ENCODE peak calls at places on chromosomes 4 and X, in seven cellular contexts. Z is psoas muscle, A is HepG2, S is mucosa of descending colon, T is heart left ventricle, M is stomach, H is PC-3. E is an unnamed sample.

GRCh38 chr4:5638316-5638715 is 70.0 kb downstream of the EVC2 start:
- DNase-seq in S (no peak), Z (no peak), H (peak; percentile 85), T (no peak), M (no peak), A (no peak), E (no peak)

GRCh38 chr4:8891255-8891645 is 19.6 kb upstream of the HMX1 start:
- DNase-seq in S (no peak), T (no peak), H (no peak), M (no peak), Z (no peak), A (no peak), E (no peak)

GRCh38 chr4:127069675-127070074 is 563.1 kb upstream of the INTU start:
- DNase-seq in S (no peak), A (no peak), M (no peak), Z (no peak), H (no peak), T (no peak), E (no peak)

GRCh38 chr4:150178161-150178560 is 99.9 kb downstream of the DCLK2 start:
- DNase-seq in S (no peak), T (no peak), A (no peak), H (no peak), M (no peak), Z (no peak), E (no peak)

GRCh38 chr4:3492741-3493719 is 29.9 kb downstream of the DOK7 start:
- DNase-seq in A (no peak), Z (no peak), H (no peak), M (no peak), S (no peak), T (no peak), E (no peak)

GRCh38 chrX:38282044-38282443 is 45.3 kb downstream of the RPGR start:
- DNase-seq in H (peak; percentile 7), T (no peak), Z (no peak), M (no peak), A (no peak), S (no peak), E (no peak)

GRCh38 chr4:3199661-3200422 is 49.1 kb upstream of the MSANTD1 start:
- DNase-seq in A (no peak), S (no peak), T (no peak), M (no peak), Z (peak; percentile 49), H (no peak), E (no peak)

GRCh38 chr4:23337292-23337691 is 552.6 kb downstream of the PPARGC1A start:
- DNase-seq in M (no peak), A (no peak), T (no peak), H (peak; percentile 37), S (no peak), Z (no peak), E (no peak)

GRCh38 chr4:144967161-144967560 is 130.8 kb downstream of the ANAPC10 start:
- DNase-seq in M (no peak), A (no peak), T (no peak), Z (no peak), H (peak; percentile 43), S (no peak), E (no peak)

GRCh38 chr4:118036336-118036735 is 2.0 kb downstream of the NDST3 start:
- DNase-seq in H (no peak), S (peak; percentile 27), A (no peak), Z (no peak), M (no peak), T (no peak), E (no peak)

GRCh38 chr4:78057600-78058560 is 757 bp downstream of the FRAS1 start:
- DNase-seq in M (peak; percentile 34), Z (peak; percentile 43), T (peak; percentile 42), S (peak; percentile 35), A (peak; percentile 54), H (peak; percentile 25), E (peak; percentile 47)

GRCh38 chrX:39756086-39756883 is 341.5 kb downstream of the BCOR start:
- DNase-seq in T (no peak), Z (no peak), H (no peak), M (no peak), A (no peak), S (no peak), E (no peak)

GRCh38 chr4:106773106-106773905 is 262.8 kb downstream of the DKK2 start:
- DNase-seq in Z (no peak), H (no peak), M (no peak), A (no peak), S (no peak), T (no peak), E (no peak)

GRCh38 chrX:69987691-69988090 is 62.0 kb downstream of the AWAT2 start:
- DNase-seq in A (no peak), Z (no peak), M (no peak), S (no peak), H (no peak), T (no peak), E (no peak)

GRCh38 chr4:157590679-157591078 is 370.2 kb downstream of the GRIA2 start:
- DNase-seq in M (no peak), S (no peak), H (no peak), A (no peak), Z (no peak), T (no peak), E (no peak)

GRCh38 chr4:82744284-82744963 is 54.2 kb downstream of the SCD5 start:
- DNase-seq in Z (no peak), M (peak; percentile 82), T (no peak), S (no peak), H (peak; percentile 2), A (no peak), E (peak; percentile 73)

GRCh38 chr4:85555210-85555609 is 80.3 kb downstream of the ARHGAP24 start:
- DNase-seq in Z (no peak), T (no peak), M (no peak), S (no peak), A (no peak), H (no peak), E (no peak)

GRCh38 chr4:83062748-83063147 is 27.8 kb downstream of the COPS4 start:
- DNase-seq in H (no peak), M (no peak), T (no peak), Z (no peak), S (no peak), A (no peak), E (no peak)

GRCh38 chr4:102732678-102733445 is 27.9 kb downstream of the MANBA start:
- DNase-seq in Z (no peak), T (no peak), A (no peak), H (no peak), M (no peak), S (no peak), E (no peak)

GRCh38 chr4:157095716-157096115 is 19.8 kb downstream of the GLRB start:
- DNase-seq in Z (no peak), A (no peak), M (no peak), S (no peak), T (no peak), H (no peak), E (no peak)

GRCh38 chrX:133859336-133859735 is 126.1 kb downstream of the GPC3 start:
- DNase-seq in A (no peak), M (no peak), H (no peak), Z (no peak), S (no peak), T (no peak), E (no peak)

GRCh38 chr4:1599491-1600210 is 84.5 kb downstream of the FAM53A start:
- DNase-seq in H (no peak), T (no peak), S (no peak), M (no peak), A (no peak), Z (no peak), E (no peak)

GRCh38 chrX:17520206-17520605 is 145.2 kb downstream of the NHS start:
- DNase-seq in Z (no peak), S (no peak), T (no peak), A (no peak), H (no peak), M (no peak), E (no peak)

GRCh38 chrX:19761554-19762295 is 125.7 kb downstream of the SH3KBP1 start:
- DNase-seq in Z (no peak), T (no peak), S (no peak), M (no peak), A (no peak), H (no peak), E (no peak)

GRCh38 chr4:134027931-134028330 is 173.7 kb downstream of the PABPC4L start:
- DNase-seq in A (no peak), Z (no peak), H (peak; percentile 85), T (no peak), M (no peak), S (no peak), E (no peak)

GRCh38 chr4:84677093-84677492 is 94.2 kb downstream of the CDS1 start:
- DNase-seq in S (no peak), T (no peak), Z (no peak), A (no peak), H (no peak), M (no peak), E (no peak)

GRCh38 chr4:155878611-155879010 is 12.5 kb upstream of the ASIC5 start:
- DNase-seq in S (no peak), T (no peak), Z (no peak), H (no peak), M (no peak), A (no peak), E (no peak)

GRCh38 chr4:146132445-146132844 is 43.1 kb upstream of the LSM6 start:
- DNase-seq in Z (no peak), M (no peak), H (no peak), A (no peak), S (no peak), T (no peak), E (no peak)
- H3K4me1 ChIP-seq in Z (no peaks in the 10 kb centered on the region), M (no peaks in the 10 kb centered on the region), H (no peaks in the 10 kb centered on the region), A (no peaks in the 10 kb centered on the region), S (no peaks in the 10 kb centered on the region), T (no peaks in the 10 kb centered on the region), E (no peaks in the 10 kb centered on the region)

DNA sequence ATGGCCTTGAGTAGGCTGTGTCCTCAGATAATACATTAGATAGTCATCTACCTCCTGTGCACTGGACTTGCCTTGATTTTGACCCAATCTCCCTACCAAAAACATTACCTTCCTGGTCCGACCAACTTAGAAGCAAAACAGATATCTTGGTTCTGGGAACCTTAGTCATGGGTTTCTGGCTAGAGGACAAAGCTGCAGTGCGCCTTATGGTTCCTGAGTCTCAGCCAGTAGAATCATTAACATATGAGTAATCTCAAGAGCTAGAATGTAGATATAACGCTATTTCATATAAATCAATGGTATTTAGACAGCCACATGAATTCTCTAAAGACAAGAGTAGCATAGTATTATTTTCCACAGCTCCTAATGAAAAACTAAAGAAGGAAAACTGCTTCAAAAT is 83.1 kb downstream of the GRIA3 start:
- DNase-seq in A (no peak), S (no peak), T (no peak), M (no peak), H (no peak), Z (no peak), E (no peak)
- TF ChIP-seq CTCF in A (no peak), S (no peak), T (no peak), M (no peak), H (no peak), Z (no peak), E (no peak)

DNA sequence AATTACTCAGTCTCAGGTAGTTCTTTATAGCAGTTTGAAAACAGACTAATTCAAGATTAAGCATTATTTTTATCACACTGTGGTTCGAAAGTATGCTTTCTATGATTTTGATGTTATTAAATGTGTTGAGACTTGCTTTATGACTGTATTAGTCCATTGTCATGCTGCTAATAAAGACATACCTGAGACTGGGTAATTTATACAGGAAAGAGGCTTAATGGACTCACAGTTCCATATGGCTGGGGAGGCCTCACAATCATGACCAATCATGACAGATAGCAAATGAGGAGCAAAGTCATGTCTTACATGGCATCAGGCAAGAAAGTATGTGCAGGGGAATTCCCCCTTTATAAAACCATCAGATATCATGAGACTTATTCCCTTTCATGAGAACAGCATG is 44.5 kb upstream of the UGT2A1 start:
- DNase-seq in H (no peak), S (no peak), A (no peak), M (no peak), Z (no peak), T (no peak), E (no peak)
- H3K4me1 ChIP-seq in H (no peaks in the 10 kb centered on the region), S (no peaks in the 10 kb centered on the region), A (no peaks in the 10 kb centered on the region), M (no peaks in the 10 kb centered on the region), Z (no peaks in the 10 kb centered on the region), T (no peaks in the 10 kb centered on the region), E (no peaks in the 10 kb centered on the region)

GRCh38 chr4:184506527-184507121 is 32.3 kb upstream of the IRF2 start:
- DNase-seq in A (peak; percentile 24), M (no peak), H (peak; percentile 20), Z (no peak), T (no peak), S (peak; percentile 23), E (no peak)
- TF ChIP-seq CTCF in A (no peak), M (no peak), H (no peak), Z (peak; percentile 28), T (no peak), S (no peak), E (no peak)